ENCODE peak calls at places on chromosomes 1 and 21, in nine cellular contexts. One of them, this sample, is unnamed.

GRCh38 chr1:32924881-32925344 is 23.7 kb upstream of the TMEM54 start:
- DNase-seq in PC-3: no peak
- DNase-seq in hepatocyte: peak; percentile 73
- DNase-seq in neural progenitor cell: peak; percentile 83
- DNase-seq in H1: peak; percentile 82
- DNase-seq in HCT116: no peak
- DNase-seq in fibroblast of lung: no peak
- DNase-seq in GM23338: peak; percentile 79
- DNase-seq in MM.1S: no peak
- DNase-seq in this sample: no peak

GRCh38 chr21:42845296-42845965 is 33.9 kb downstream of the WDR4 start:
- DNase-seq in PC-3: no peak
- DNase-seq in hepatocyte: no peak
- DNase-seq in neural progenitor cell: no peak
- DNase-seq in H1: no peak
- DNase-seq in HCT116: no peak
- DNase-seq in fibroblast of lung: peak; percentile 32
- DNase-seq in GM23338: no peak
- DNase-seq in MM.1S: no peak
- DNase-seq in this sample: no peak

GRCh38 chr1:114482585-114482984 is 28.4 kb downstream of the TRIM33 start:
- DNase-seq in PC-3: no peak
- DNase-seq in hepatocyte: no peak
- DNase-seq in neural progenitor cell: no peak
- DNase-seq in H1: no peak
- DNase-seq in HCT116: no peak
- DNase-seq in fibroblast of lung: no peak
- DNase-seq in GM23338: peak; percentile 21
- DNase-seq in MM.1S: peak; percentile 34
- DNase-seq in this sample: no peak

GRCh38 chr21:46154155-46154954 is 1.0 kb downstream of the FTCD start:
- DNase-seq in PC-3: no peak
- DNase-seq in hepatocyte: peak; percentile 10
- DNase-seq in neural progenitor cell: no peak
- DNase-seq in H1: peak; percentile 49
- DNase-seq in HCT116: no peak
- DNase-seq in fibroblast of lung: no peak
- DNase-seq in GM23338: no peak
- DNase-seq in MM.1S: no peak
- DNase-seq in this sample: no peak

GRCh38 chr1:66396212-66396890 is 137.6 kb upstream of the SGIP1 start:
- DNase-seq in PC-3: no peak
- DNase-seq in hepatocyte: no peak
- DNase-seq in neural progenitor cell: no peak
- DNase-seq in H1: no peak
- DNase-seq in HCT116: no peak
- DNase-seq in fibroblast of lung: no peak
- DNase-seq in GM23338: no peak
- DNase-seq in MM.1S: no peak
- DNase-seq in this sample: no peak

GRCh38 chr1:223244366-223245103 is 101.5 kb upstream of the TLR5 start:
- DNase-seq in PC-3: peak; percentile 25
- DNase-seq in hepatocyte: no peak
- DNase-seq in neural progenitor cell: no peak
- DNase-seq in H1: peak; percentile 24
- DNase-seq in HCT116: no peak
- DNase-seq in fibroblast of lung: peak; percentile 35
- DNase-seq in GM23338: no peak
- DNase-seq in MM.1S: no peak
- DNase-seq in this sample: peak; percentile 21

GRCh38 chr21:42298657-42299056 is 16.6 kb downstream of the TFF3 start:
- DNase-seq in PC-3: no peak
- DNase-seq in hepatocyte: no peak
- DNase-seq in neural progenitor cell: no peak
- DNase-seq in H1: no peak
- DNase-seq in HCT116: no peak
- DNase-seq in fibroblast of lung: no peak
- DNase-seq in GM23338: no peak
- DNase-seq in MM.1S: no peak
- DNase-seq in this sample: no peak

GRCh38 chr1:109792056-109792831 is 28.5 kb upstream of the EPS8L3 start:
- DNase-seq in PC-3: peak; percentile 76
- DNase-seq in hepatocyte: peak; percentile 90
- DNase-seq in neural progenitor cell: peak; percentile 80
- DNase-seq in H1: peak; percentile 62
- DNase-seq in HCT116: no peak
- DNase-seq in fibroblast of lung: peak; percentile 94
- DNase-seq in GM23338: peak; percentile 73
- DNase-seq in MM.1S: no peak
- DNase-seq in this sample: peak; percentile 93

GRCh38 chr1:156898151-156898550 is 4.6 kb downstream of the PEAR1 start:
- DNase-seq in PC-3: peak; percentile 47
- DNase-seq in hepatocyte: peak; percentile 47
- DNase-seq in neural progenitor cell: no peak
- DNase-seq in H1: no peak
- DNase-seq in HCT116: no peak
- DNase-seq in fibroblast of lung: peak; percentile 79
- DNase-seq in GM23338: peak; percentile 31
- DNase-seq in MM.1S: no peak
- DNase-seq in this sample: no peak

GRCh38 chr21:17442174-17442573 is 70.7 kb upstream of the CXADR start:
- DNase-seq in PC-3: no peak
- DNase-seq in hepatocyte: no peak
- DNase-seq in neural progenitor cell: peak; percentile 21
- DNase-seq in H1: no peak
- DNase-seq in HCT116: no peak
- DNase-seq in fibroblast of lung: no peak
- DNase-seq in GM23338: no peak
- DNase-seq in MM.1S: no peak
- DNase-seq in this sample: no peak

GRCh38 chr1:198880397-198880796 is 241.6 kb downstream of the PTPRC start:
- DNase-seq in PC-3: no peak
- DNase-seq in hepatocyte: no peak
- DNase-seq in neural progenitor cell: no peak
- DNase-seq in H1: no peak
- DNase-seq in HCT116: peak; percentile 35
- DNase-seq in fibroblast of lung: peak; percentile 94
- DNase-seq in GM23338: no peak
- DNase-seq in MM.1S: no peak
- DNase-seq in this sample: peak; percentile 8

GRCh38 chr1:26692211-26692792 is 3.5 kb upstream of the ARID1A start:
- DNase-seq in PC-3: peak; percentile 90
- DNase-seq in hepatocyte: peak; percentile 92
- DNase-seq in neural progenitor cell: peak; percentile 93
- DNase-seq in H1: peak; percentile 77
- DNase-seq in HCT116: peak; percentile 91
- DNase-seq in fibroblast of lung: peak; percentile 97
- DNase-seq in GM23338: peak; percentile 90
- DNase-seq in MM.1S: peak; percentile 96
- DNase-seq in this sample: peak; percentile 93

GRCh38 chr1:180230791-180231505 is 884 bp downstream of the LHX4 start:
- DNase-seq in PC-3: peak; percentile 31
- DNase-seq in hepatocyte: peak; percentile 46
- DNase-seq in neural progenitor cell: peak; percentile 88
- DNase-seq in H1: peak; percentile 78
- DNase-seq in HCT116: no peak
- DNase-seq in fibroblast of lung: peak; percentile 70
- DNase-seq in GM23338: peak; percentile 91
- DNase-seq in MM.1S: peak; percentile 24
- DNase-seq in this sample: peak; percentile 55

GRCh38 chr1:2206813-2207488 is 12.4 kb upstream of the FAAP20 start:
- DNase-seq in PC-3: no peak
- DNase-seq in hepatocyte: no peak
- DNase-seq in neural progenitor cell: no peak
- DNase-seq in H1: no peak
- DNase-seq in HCT116: no peak
- DNase-seq in fibroblast of lung: no peak
- DNase-seq in GM23338: no peak
- DNase-seq in MM.1S: no peak
- DNase-seq in this sample: no peak

GRCh38 chr1:67646145-67647035 is 38.6 kb upstream of the GADD45A start:
- DNase-seq in PC-3: peak; percentile 7
- DNase-seq in hepatocyte: peak; percentile 56
- DNase-seq in neural progenitor cell: peak; percentile 85
- DNase-seq in H1: no peak
- DNase-seq in HCT116: no peak
- DNase-seq in fibroblast of lung: peak; percentile 64
- DNase-seq in GM23338: no peak
- DNase-seq in MM.1S: no peak
- DNase-seq in this sample: peak; percentile 11

GRCh38 chr1:155607708-155608107 is 2.3 kb upstream of the MSTO1 start:
- DNase-seq in PC-3: no peak
- DNase-seq in hepatocyte: no peak
- DNase-seq in neural progenitor cell: no peak
- DNase-seq in H1: no peak
- DNase-seq in HCT116: no peak
- DNase-seq in fibroblast of lung: no peak
- DNase-seq in GM23338: no peak
- DNase-seq in MM.1S: peak; percentile 18
- DNase-seq in this sample: no peak

GRCh38 chr1:113593550-113594288 is 165.6 kb downstream of the PHTF1 start:
- DNase-seq in PC-3: no peak
- DNase-seq in hepatocyte: no peak
- DNase-seq in neural progenitor cell: no peak
- DNase-seq in H1: no peak
- DNase-seq in HCT116: no peak
- DNase-seq in fibroblast of lung: peak; percentile 49
- DNase-seq in GM23338: no peak
- DNase-seq in MM.1S: no peak
- DNase-seq in this sample: no peak

GRCh38 chr1:230424440-230425251 is 1.5 kb downstream of the PGBD5 start:
- DNase-seq in PC-3: no peak
- DNase-seq in hepatocyte: peak; percentile 31
- DNase-seq in neural progenitor cell: peak; percentile 64
- DNase-seq in H1: peak; percentile 63
- DNase-seq in HCT116: no peak
- DNase-seq in fibroblast of lung: no peak
- DNase-seq in GM23338: peak; percentile 74
- DNase-seq in MM.1S: no peak
- DNase-seq in this sample: peak; percentile 4
- TF ChIP-seq EZH2 in PC-3: peak; percentile 21
- TF ChIP-seq EZH2 in hepatocyte: no peak
- TF ChIP-seq EZH2 in neural progenitor cell: no peak
- TF ChIP-seq EZH2 in H1: no peak
- TF ChIP-seq EZH2 in HCT116: no peak
- TF ChIP-seq EZH2 in fibroblast of lung: peak; percentile 72
- TF ChIP-seq EZH2 in GM23338: no peak
- TF ChIP-seq EZH2 in MM.1S: no peak
- TF ChIP-seq EZH2 in this sample: no peak

DNA sequence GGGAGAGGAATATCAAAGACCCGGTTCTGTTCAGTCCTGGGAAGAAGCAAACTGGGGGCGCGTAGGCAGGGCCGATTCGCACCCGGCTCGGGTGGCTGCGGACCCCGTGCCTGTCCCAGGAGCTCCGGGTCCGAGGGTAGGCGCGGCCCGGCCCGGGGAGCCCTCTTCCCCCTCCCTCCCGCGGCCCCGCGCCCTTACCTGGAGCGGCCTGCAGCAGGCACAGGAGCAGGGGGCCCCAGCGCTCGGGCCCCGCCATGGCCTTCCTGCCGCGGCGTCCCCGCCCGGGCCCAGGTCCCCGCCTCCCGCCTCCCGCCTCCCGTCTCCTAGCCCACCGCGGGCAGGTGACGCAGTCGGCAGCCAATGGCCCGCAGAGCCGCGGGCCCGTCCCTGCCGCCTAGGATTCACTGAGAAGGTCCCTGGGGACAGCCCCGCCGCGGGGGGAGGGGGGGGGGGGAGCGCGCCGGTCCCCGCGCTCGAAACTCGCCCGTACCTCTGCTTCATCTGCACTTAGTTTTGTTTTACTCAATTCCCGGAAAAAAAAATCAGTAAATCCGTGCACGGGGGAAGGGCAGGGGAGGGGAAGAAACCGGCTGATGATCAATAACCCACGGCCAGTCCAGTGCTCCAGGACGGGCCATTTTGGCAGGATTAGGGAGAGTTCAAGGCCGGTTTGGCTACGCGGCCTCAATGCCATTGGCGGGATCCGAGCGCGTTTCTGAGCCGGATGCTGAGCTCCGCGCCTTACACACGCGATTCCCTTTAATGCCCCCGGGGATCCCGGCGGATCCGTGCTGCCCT is at the start of gene IFNLR1:
- DNase-seq in PC-3: peak; percentile 74
- DNase-seq in hepatocyte: peak; percentile 89
- DNase-seq in neural progenitor cell: peak; percentile 82
- DNase-seq in H1: peak; percentile 77
- DNase-seq in HCT116: peak; percentile 58
- DNase-seq in fibroblast of lung: no peak
- DNase-seq in GM23338: peak; percentile 90
- DNase-seq in MM.1S: peak; percentile 92
- DNase-seq in this sample: peak; percentile 63
- TF ChIP-seq EZH2 in PC-3: no peak
- TF ChIP-seq EZH2 in hepatocyte: no peak
- TF ChIP-seq EZH2 in neural progenitor cell: peak; percentile 8
- TF ChIP-seq EZH2 in H1: no peak
- TF ChIP-seq EZH2 in HCT116: no peak
- TF ChIP-seq EZH2 in fibroblast of lung: no peak
- TF ChIP-seq EZH2 in GM23338: no peak
- TF ChIP-seq EZH2 in MM.1S: no peak
- TF ChIP-seq EZH2 in this sample: no peak

GRCh38 chr1:25675729-25676476 is 59.3 kb downstream of the MAN1C1 start:
- DNase-seq in PC-3: no peak
- DNase-seq in hepatocyte: no peak
- DNase-seq in neural progenitor cell: no peak
- DNase-seq in H1: no peak
- DNase-seq in HCT116: no peak
- DNase-seq in fibroblast of lung: no peak
- DNase-seq in GM23338: no peak
- DNase-seq in MM.1S: peak; percentile 95
- DNase-seq in this sample: no peak
- TF ChIP-seq EZH2 in PC-3: no peak
- TF ChIP-seq EZH2 in hepatocyte: no peak
- TF ChIP-seq EZH2 in neural progenitor cell: no peak
- TF ChIP-seq EZH2 in H1: no peak
- TF ChIP-seq EZH2 in HCT116: no peak
- TF ChIP-seq EZH2 in fibroblast of lung: no peak
- TF ChIP-seq EZH2 in GM23338: no peak
- TF ChIP-seq EZH2 in MM.1S: no peak
- TF ChIP-seq EZH2 in this sample: no peak

GRCh38 chr1:69196071-69196470 is 371.7 kb upstream of the LRRC7 start:
- DNase-seq in PC-3: no peak
- DNase-seq in hepatocyte: no peak
- DNase-seq in neural progenitor cell: no peak
- DNase-seq in H1: no peak
- DNase-seq in HCT116: no peak
- DNase-seq in fibroblast of lung: no peak
- DNase-seq in GM23338: no peak
- DNase-seq in MM.1S: no peak
- DNase-seq in this sample: no peak

GRCh38 chr1:69185378-69185777 is 382.3 kb upstream of the LRRC7 start:
- DNase-seq in PC-3: no peak
- DNase-seq in hepatocyte: no peak
- DNase-seq in neural progenitor cell: no peak
- DNase-seq in H1: no peak
- DNase-seq in HCT116: no peak
- DNase-seq in fibroblast of lung: no peak
- DNase-seq in GM23338: no peak
- DNase-seq in MM.1S: no peak
- DNase-seq in this sample: no peak

DNA sequence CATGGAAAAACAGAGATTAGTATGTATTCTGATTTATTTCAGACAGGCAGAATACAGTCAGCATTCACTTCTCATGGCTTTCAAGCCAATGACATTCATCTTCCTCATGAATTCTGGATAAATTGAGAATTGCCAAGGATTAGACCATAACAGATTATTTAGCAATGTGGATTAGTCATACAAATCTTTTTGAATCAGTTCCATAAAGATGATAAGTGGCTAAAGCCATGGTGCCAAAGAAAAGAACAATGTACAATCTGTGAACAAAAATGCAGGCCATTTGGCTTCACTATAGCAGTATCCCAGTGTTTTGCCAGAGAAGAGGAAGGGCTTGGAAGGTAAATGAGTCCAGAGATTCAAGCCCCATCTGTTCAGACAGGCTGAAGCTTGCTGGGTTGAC is 376.4 kb upstream of the LRRC7 start:
- DNase-seq in PC-3: no peak
- DNase-seq in hepatocyte: no peak
- DNase-seq in neural progenitor cell: no peak
- DNase-seq in H1: no peak
- DNase-seq in HCT116: no peak
- DNase-seq in fibroblast of lung: peak; percentile 39
- DNase-seq in GM23338: no peak
- DNase-seq in MM.1S: no peak
- DNase-seq in this sample: no peak
- TF ChIP-seq EZH2 in PC-3: no peak
- TF ChIP-seq EZH2 in hepatocyte: no peak
- TF ChIP-seq EZH2 in neural progenitor cell: no peak
- TF ChIP-seq EZH2 in H1: no peak
- TF ChIP-seq EZH2 in HCT116: no peak
- TF ChIP-seq EZH2 in fibroblast of lung: no peak
- TF ChIP-seq EZH2 in GM23338: no peak
- TF ChIP-seq EZH2 in MM.1S: no peak
- TF ChIP-seq EZH2 in this sample: no peak